ENCODE peak calls at places on chromosomes 12 and 14, in nine cellular contexts. One of them, this sample, is unnamed.

GRCh38 chr14:54209501-54210231 is 187.1 kb upstream of the CDKN3 start:
- DNase-seq in left ventricle myocardium inferior: no peak
- DNase-seq in AG09319: peak
- DNase-seq in nephron progenitor cell: no peak
- DNase-seq in WTC11: no peak
- DNase-seq in WERI-Rb-1: no peak
- DNase-seq in GM06990: no peak
- DNase-seq in IMR-90: peak
- DNase-seq in omental fat pad: no peak
- DNase-seq in this sample: peak

GRCh38 chr12:121167232-121167820 is 34.6 kb downstream of the P2RX7 start:
- DNase-seq in left ventricle myocardium inferior: no peak
- DNase-seq in AG09319: no peak
- DNase-seq in nephron progenitor cell: no peak
- DNase-seq in WTC11: no peak
- DNase-seq in WERI-Rb-1: no peak
- DNase-seq in GM06990: no peak
- DNase-seq in IMR-90: no peak
- DNase-seq in omental fat pad: no peak
- DNase-seq in this sample: no peak

GRCh38 chr14:68548194-68549056 is 244.4 kb downstream of the ZFP36L1 start:
- DNase-seq in left ventricle myocardium inferior: peak
- DNase-seq in AG09319: peak
- DNase-seq in nephron progenitor cell: peak
- DNase-seq in WTC11: no peak
- DNase-seq in WERI-Rb-1: no peak
- DNase-seq in GM06990: no peak
- DNase-seq in IMR-90: peak
- DNase-seq in omental fat pad: peak
- DNase-seq in this sample: peak

GRCh38 chr14:95011449-95012020 is 145.8 kb downstream of the DICER1 start:
- DNase-seq in left ventricle myocardium inferior: no peak
- DNase-seq in AG09319: no peak
- DNase-seq in nephron progenitor cell: no peak
- DNase-seq in WTC11: no peak
- DNase-seq in WERI-Rb-1: no peak
- DNase-seq in GM06990: no peak
- DNase-seq in IMR-90: no peak
- DNase-seq in omental fat pad: no peak
- DNase-seq in this sample: no peak

GRCh38 chr14:51534623-51535022 is 117.1 kb upstream of the FRMD6 start:
- DNase-seq in left ventricle myocardium inferior: no peak
- DNase-seq in AG09319: no peak
- DNase-seq in nephron progenitor cell: no peak
- DNase-seq in WTC11: no peak
- DNase-seq in WERI-Rb-1: no peak
- DNase-seq in GM06990: no peak
- DNase-seq in IMR-90: peak
- DNase-seq in omental fat pad: no peak
- DNase-seq in this sample: peak

GRCh38 chr12:754871-755562 is 2.6 kb downstream of the WNK1 start:
- DNase-seq in left ventricle myocardium inferior: no peak
- DNase-seq in AG09319: no peak
- DNase-seq in nephron progenitor cell: no peak
- DNase-seq in WTC11: no peak
- DNase-seq in WERI-Rb-1: no peak
- DNase-seq in GM06990: no peak
- DNase-seq in IMR-90: peak
- DNase-seq in omental fat pad: no peak
- DNase-seq in this sample: peak

GRCh38 chr12:116964004-116964739 is 53.4 kb downstream of the FBXW8 start:
- DNase-seq in left ventricle myocardium inferior: no peak
- DNase-seq in AG09319: no peak
- DNase-seq in nephron progenitor cell: no peak
- DNase-seq in WTC11: no peak
- DNase-seq in WERI-Rb-1: no peak
- DNase-seq in GM06990: no peak
- DNase-seq in IMR-90: peak
- DNase-seq in omental fat pad: no peak
- DNase-seq in this sample: no peak

GRCh38 chr12:120642806-120643205 is 2.4 kb downstream of the CABP1 start:
- DNase-seq in left ventricle myocardium inferior: no peak
- DNase-seq in AG09319: no peak
- DNase-seq in nephron progenitor cell: no peak
- DNase-seq in WTC11: no peak
- DNase-seq in WERI-Rb-1: no peak
- DNase-seq in GM06990: no peak
- DNase-seq in IMR-90: peak
- DNase-seq in omental fat pad: no peak
- DNase-seq in this sample: no peak

GRCh38 chr12:54217774-54218221 is 29.0 kb upstream of the SMUG1 start:
- DNase-seq in left ventricle myocardium inferior: peak
- DNase-seq in AG09319: no peak
- DNase-seq in nephron progenitor cell: peak
- DNase-seq in WTC11: peak
- DNase-seq in WERI-Rb-1: no peak
- DNase-seq in GM06990: peak
- DNase-seq in IMR-90: no peak
- DNase-seq in omental fat pad: no peak
- DNase-seq in this sample: no peak

GRCh38 chr12:116441292-116441691 is 117.9 kb upstream of the MAP1LC3B2 start:
- DNase-seq in left ventricle myocardium inferior: no peak
- DNase-seq in AG09319: no peak
- DNase-seq in nephron progenitor cell: no peak
- DNase-seq in WTC11: no peak
- DNase-seq in WERI-Rb-1: no peak
- DNase-seq in GM06990: no peak
- DNase-seq in IMR-90: peak
- DNase-seq in omental fat pad: no peak
- DNase-seq in this sample: no peak

GRCh38 chr14:39268393-39268792 is 34.7 kb downstream of the MIA2 start:
- DNase-seq in left ventricle myocardium inferior: no peak
- DNase-seq in AG09319: no peak
- DNase-seq in nephron progenitor cell: no peak
- DNase-seq in WTC11: no peak
- DNase-seq in WERI-Rb-1: no peak
- DNase-seq in GM06990: no peak
- DNase-seq in IMR-90: peak
- DNase-seq in omental fat pad: no peak
- DNase-seq in this sample: no peak

GRCh38 chr12:1838223-1838993 is 18.0 kb downstream of the LRTM2 start:
- DNase-seq in left ventricle myocardium inferior: no peak
- DNase-seq in AG09319: no peak
- DNase-seq in nephron progenitor cell: no peak
- DNase-seq in WTC11: no peak
- DNase-seq in WERI-Rb-1: no peak
- DNase-seq in GM06990: no peak
- DNase-seq in IMR-90: no peak
- DNase-seq in omental fat pad: no peak
- DNase-seq in this sample: no peak

GRCh38 chr12:101832030-101832429 is 1.3 kb upstream of the GNPTAB start:
- DNase-seq in left ventricle myocardium inferior: no peak
- DNase-seq in AG09319: no peak
- DNase-seq in nephron progenitor cell: no peak
- DNase-seq in WTC11: no peak
- DNase-seq in WERI-Rb-1: no peak
- DNase-seq in GM06990: no peak
- DNase-seq in IMR-90: no peak
- DNase-seq in omental fat pad: no peak
- DNase-seq in this sample: no peak

GRCh38 chr12:52050771-52051541 is at the start of gene NR4A1:
- DNase-seq in left ventricle myocardium inferior: peak
- DNase-seq in AG09319: peak
- DNase-seq in nephron progenitor cell: peak
- DNase-seq in WTC11: peak
- DNase-seq in WERI-Rb-1: peak
- DNase-seq in GM06990: peak
- DNase-seq in IMR-90: peak
- DNase-seq in omental fat pad: peak
- DNase-seq in this sample: peak
- TF ChIP-seq CTCF in left ventricle myocardium inferior: peak
- TF ChIP-seq CTCF in AG09319: no peak
- TF ChIP-seq CTCF in nephron progenitor cell: no peak
- TF ChIP-seq CTCF in WTC11: no peak
- TF ChIP-seq CTCF in WERI-Rb-1: peak
- TF ChIP-seq CTCF in GM06990: peak
- TF ChIP-seq CTCF in IMR-90: peak
- TF ChIP-seq CTCF in omental fat pad: no peak
- TF ChIP-seq CTCF in this sample: peak

GRCh38 chr12:29644536-29645162 is 139.1 kb downstream of the TMTC1 start:
- DNase-seq in left ventricle myocardium inferior: no peak
- DNase-seq in AG09319: no peak
- DNase-seq in nephron progenitor cell: no peak
- DNase-seq in WTC11: no peak
- DNase-seq in WERI-Rb-1: no peak
- DNase-seq in GM06990: no peak
- DNase-seq in IMR-90: no peak
- DNase-seq in omental fat pad: no peak
- DNase-seq in this sample: no peak

GRCh38 chr12:29639893-29640495 is 142.5 kb upstream of the OVCH1 start:
- DNase-seq in left ventricle myocardium inferior: peak
- DNase-seq in AG09319: no peak
- DNase-seq in nephron progenitor cell: no peak
- DNase-seq in WTC11: no peak
- DNase-seq in WERI-Rb-1: no peak
- DNase-seq in GM06990: no peak
- DNase-seq in IMR-90: no peak
- DNase-seq in omental fat pad: no peak
- DNase-seq in this sample: no peak

GRCh38 chr12:29638528-29638927 is 141.0 kb upstream of the OVCH1 start:
- DNase-seq in left ventricle myocardium inferior: no peak
- DNase-seq in AG09319: no peak
- DNase-seq in nephron progenitor cell: no peak
- DNase-seq in WTC11: no peak
- DNase-seq in WERI-Rb-1: no peak
- DNase-seq in GM06990: no peak
- DNase-seq in IMR-90: no peak
- DNase-seq in omental fat pad: no peak
- DNase-seq in this sample: no peak

DNA sequence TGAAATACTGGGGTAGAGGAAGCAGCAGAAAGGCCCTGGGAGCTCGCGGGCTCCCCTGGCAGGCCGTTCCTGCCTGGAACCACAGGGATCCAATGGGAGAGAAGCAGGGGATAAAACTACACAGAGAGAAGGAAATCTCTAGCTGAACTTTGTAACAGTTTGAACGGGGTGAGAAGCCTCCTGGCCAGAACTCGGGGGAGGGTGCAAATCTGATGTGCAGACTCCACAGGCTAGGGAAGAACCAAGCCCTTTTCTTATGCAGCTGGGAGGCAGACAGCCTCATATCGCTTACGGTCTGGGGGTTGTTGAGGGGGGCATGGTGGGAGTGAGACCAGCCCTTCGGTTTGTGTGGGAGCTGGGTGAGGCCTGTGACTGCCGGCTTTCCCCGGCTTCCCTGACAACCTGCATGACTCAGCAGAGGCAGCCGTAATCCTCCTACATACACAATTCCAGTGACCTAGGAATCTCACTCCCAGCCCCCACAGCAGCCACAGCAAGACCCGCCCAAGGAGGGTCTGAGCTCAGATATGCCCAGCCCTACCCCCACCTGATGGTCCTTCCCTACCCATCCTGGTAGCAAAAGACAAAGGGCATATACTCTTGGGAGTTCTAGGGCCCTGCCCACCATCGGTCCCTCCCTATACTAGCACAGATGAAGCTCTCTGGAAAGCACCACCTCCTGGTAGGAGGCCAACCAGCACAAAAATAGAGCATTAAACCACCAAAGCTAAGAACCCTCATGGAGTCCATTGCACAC is 143.0 kb downstream of the TMTC1 start:
- DNase-seq in left ventricle myocardium inferior: peak
- DNase-seq in AG09319: no peak
- DNase-seq in nephron progenitor cell: peak
- DNase-seq in WTC11: peak
- DNase-seq in WERI-Rb-1: peak
- DNase-seq in GM06990: no peak
- DNase-seq in IMR-90: peak
- DNase-seq in omental fat pad: peak
- DNase-seq in this sample: no peak
- TF ChIP-seq CTCF in left ventricle myocardium inferior: peak
- TF ChIP-seq CTCF in AG09319: no peak
- TF ChIP-seq CTCF in nephron progenitor cell: no peak
- TF ChIP-seq CTCF in WTC11: no peak
- TF ChIP-seq CTCF in WERI-Rb-1: no peak
- TF ChIP-seq CTCF in GM06990: no peak
- TF ChIP-seq CTCF in IMR-90: no peak
- TF ChIP-seq CTCF in omental fat pad: no peak
- TF ChIP-seq CTCF in this sample: no peak

GRCh38 chr12:123384318-123384993 is 524 bp downstream of the KMT5A start:
- DNase-seq in left ventricle myocardium inferior: no peak
- DNase-seq in AG09319: no peak
- DNase-seq in nephron progenitor cell: peak
- DNase-seq in WTC11: peak
- DNase-seq in WERI-Rb-1: no peak
- DNase-seq in GM06990: peak
- DNase-seq in IMR-90: no peak
- DNase-seq in omental fat pad: no peak
- DNase-seq in this sample: no peak

GRCh38 chr12:123382684-123383083 is 1.2 kb upstream of the KMT5A start:
- DNase-seq in left ventricle myocardium inferior: no peak
- DNase-seq in AG09319: no peak
- DNase-seq in nephron progenitor cell: no peak
- DNase-seq in WTC11: no peak
- DNase-seq in WERI-Rb-1: no peak
- DNase-seq in GM06990: no peak
- DNase-seq in IMR-90: no peak
- DNase-seq in omental fat pad: no peak
- DNase-seq in this sample: no peak

GRCh38 chr12:123387508-123388217 is 3.7 kb downstream of the KMT5A start:
- DNase-seq in left ventricle myocardium inferior: no peak
- DNase-seq in AG09319: no peak
- DNase-seq in nephron progenitor cell: peak
- DNase-seq in WTC11: no peak
- DNase-seq in WERI-Rb-1: peak
- DNase-seq in GM06990: no peak
- DNase-seq in IMR-90: no peak
- DNase-seq in omental fat pad: no peak
- DNase-seq in this sample: no peak

GRCh38 chr12:123388218-123388947 is 4.5 kb downstream of the KMT5A start:
- DNase-seq in left ventricle myocardium inferior: peak
- DNase-seq in AG09319: no peak
- DNase-seq in nephron progenitor cell: peak
- DNase-seq in WTC11: peak
- DNase-seq in WERI-Rb-1: peak
- DNase-seq in GM06990: peak
- DNase-seq in IMR-90: peak
- DNase-seq in omental fat pad: peak
- DNase-seq in this sample: peak

GRCh38 chr12:123384994-123385376 is 1.1 kb downstream of the KMT5A start:
- DNase-seq in left ventricle myocardium inferior: no peak
- DNase-seq in AG09319: no peak
- DNase-seq in nephron progenitor cell: no peak
- DNase-seq in WTC11: no peak
- DNase-seq in WERI-Rb-1: no peak
- DNase-seq in GM06990: no peak
- DNase-seq in IMR-90: peak
- DNase-seq in omental fat pad: no peak
- DNase-seq in this sample: peak
- TF ChIP-seq CTCF in left ventricle myocardium inferior: no peak
- TF ChIP-seq CTCF in AG09319: no peak
- TF ChIP-seq CTCF in nephron progenitor cell: no peak
- TF ChIP-seq CTCF in WTC11: no peak
- TF ChIP-seq CTCF in WERI-Rb-1: no peak
- TF ChIP-seq CTCF in GM06990: no peak
- TF ChIP-seq CTCF in IMR-90: no peak
- TF ChIP-seq CTCF in omental fat pad: no peak
- TF ChIP-seq CTCF in this sample: no peak

GRCh38 chr12:113647048-113647447 is 175.4 kb upstream of the LHX5 start:
- DNase-seq in left ventricle myocardium inferior: no peak
- DNase-seq in AG09319: no peak
- DNase-seq in nephron progenitor cell: peak
- DNase-seq in WTC11: peak
- DNase-seq in WERI-Rb-1: peak
- DNase-seq in GM06990: no peak
- DNase-seq in IMR-90: no peak
- DNase-seq in omental fat pad: no peak
- DNase-seq in this sample: no peak
- TF ChIP-seq CTCF in left ventricle myocardium inferior: no peak
- TF ChIP-seq CTCF in AG09319: no peak
- TF ChIP-seq CTCF in nephron progenitor cell: peak
- TF ChIP-seq CTCF in WTC11: peak
- TF ChIP-seq CTCF in WERI-Rb-1: peak
- TF ChIP-seq CTCF in GM06990: peak
- TF ChIP-seq CTCF in IMR-90: no peak
- TF ChIP-seq CTCF in omental fat pad: no peak
- TF ChIP-seq CTCF in this sample: peak